ENCODE peak calls at places on chromosomes 12 and 14, in six cellular contexts. P is cardiac muscle cell, Z is GM12865, G is GM04504, W is Daoy, J is NCI-H1092. K is an unnamed sample.

GRCh38 chr12:47775100-47775911 is 2.3 kb downstream of the SLC48A1 start:
- DNase-seq in P (no peak), Z (peak), G (peak), W (no peak), J (no peak), K (no peak)

GRCh38 chr14:54902521-54903420 is at the start of gene GCH1:
- DNase-seq in P (peak), Z (peak), G (no peak), W (peak), J (peak), K (no peak)

GRCh38 chr14:94285158-94285557 is 7.9 kb downstream of the SERPINA10 start:
- DNase-seq in P (no peak), Z (no peak), G (no peak), W (no peak), J (no peak), K (no peak)

GRCh38 chr12:69354561-69355187 is 4.9 kb upstream of the YEATS4 start:
- DNase-seq in P (no peak), Z (no peak), G (no peak), W (no peak), J (no peak), K (no peak)

GRCh38 chr14:100018482-100018881 is 46.7 kb upstream of the EVL start:
- DNase-seq in P (no peak), Z (no peak), G (no peak), W (no peak), J (no peak), K (no peak)

GRCh38 chr12:18428416-18428815 is 167.1 kb downstream of the PIK3C2G start:
- DNase-seq in P (no peak), Z (no peak), G (no peak), W (no peak), J (no peak), K (no peak)

GRCh38 chr14:105588236-105588860 is 62.0 kb downstream of the TMEM121 start:
- DNase-seq in P (no peak), Z (no peak), G (no peak), W (no peak), J (no peak), K (no peak)

GRCh38 chr14:98598576-98598975 is 673.4 kb downstream of the BCL11B start:
- DNase-seq in P (no peak), Z (no peak), G (no peak), W (no peak), J (no peak), K (no peak)

GRCh38 chr14:68507544-68508081 is 285.3 kb downstream of the ZFP36L1 start:
- DNase-seq in P (no peak), Z (no peak), G (no peak), W (no peak), J (no peak), K (no peak)

GRCh38 chr12:6635375-6635855 is 344 bp downstream of the LPAR5 start:
- DNase-seq in P (no peak), Z (peak), G (no peak), W (no peak), J (no peak), K (no peak)

GRCh38 chr12:3751151-3752095 is 1.5 kb downstream of the CRACR2A start:
- DNase-seq in P (no peak), Z (no peak), G (no peak), W (no peak), J (no peak), K (no peak)

GRCh38 chr12:104588048-104588942 is 131.5 kb downstream of the CHST11 start:
- DNase-seq in P (no peak), Z (no peak), G (peak), W (peak), J (no peak), K (no peak)

GRCh38 chr12:124867389-124867930 is 3.8 kb upstream of the SCARB1 start:
- DNase-seq in P (no peak), Z (no peak), G (no peak), W (peak), J (no peak), K (peak)

GRCh38 chr14:90140298-90140955 is 78.6 kb downstream of the KCNK13 start:
- DNase-seq in P (no peak), Z (no peak), G (no peak), W (peak), J (no peak), K (no peak)

GRCh38 chr14:90426663-90427062 is 29.8 kb downstream of the CALM1 start:
- DNase-seq in P (peak), Z (no peak), G (no peak), W (peak), J (no peak), K (no peak)

GRCh38 chr12:81542065-81542464 is 217.1 kb downstream of the PPFIA2 start:
- DNase-seq in P (no peak), Z (no peak), G (no peak), W (no peak), J (no peak), K (no peak)

GRCh38 chr14:93056166-93056839 is 59.4 kb downstream of the ITPK1 start:
- DNase-seq in P (no peak), Z (no peak), G (peak), W (no peak), J (no peak), K (no peak)

GRCh38 chr12:58176296-58176869 is 235.0 kb downstream of the ATP23 start:
- DNase-seq in P (peak), Z (peak), G (peak), W (peak), J (peak), K (no peak)

GRCh38 chr12:97194551-97194950 is 268.1 kb upstream of the RMST start:
- DNase-seq in P (no peak), Z (no peak), G (no peak), W (peak), J (no peak), K (no peak)

GRCh38 chr14:75968461-75968860 is 13.3 kb downstream of the TGFB3 start:
- DNase-seq in P (no peak), Z (no peak), G (no peak), W (no peak), J (no peak), K (no peak)

GRCh38 chr12:94152292-94153083 is 4.1 kb downstream of the PLXNC1 start:
- DNase-seq in P (no peak), Z (no peak), G (no peak), W (no peak), J (peak), K (no peak)

GRCh38 chr12:130796985-130797686 is 41.9 kb downstream of the STX2 start:
- DNase-seq in P (no peak), Z (peak), G (no peak), W (no peak), J (no peak), K (no peak)

GRCh38 chr12:54853933-54854538 is at the start of gene MUCL1:
- DNase-seq in P (peak), Z (peak), G (peak), W (peak), J (peak), K (peak)

GRCh38 chr14:80926706-80927384 is 14.7 kb downstream of the CEP128 start:
- DNase-seq in P (peak), Z (peak), G (peak), W (no peak), J (no peak), K (no peak)

K was measured in AG09319.